ENCODE peak calls at places on chromosomes 16 and 17, in six cellular contexts. B, Y, S, J, N and Q are unnamed samples.
A peak's percentile ranks its signal among the peaks of the same experiment; 100 is the strongest.

GRCh38 chr17:82120148-82120547 is 22.1 kb upstream of the FASN start:
- DNase-seq in J (no peak), Y (no peak), S (no peak), N (peak; percentile 69), B (no peak), Q (no peak)

GRCh38 chr16:20612551-20613470 is 36.6 kb upstream of the ACSM2B start:
- DNase-seq in N (no peak), S (no peak), B (no peak), J (peak; percentile 56), Y (no peak), Q (peak; percentile 56)

GRCh38 chr17:45227101-45227591 is 5.5 kb downstream of the FMNL1 start:
- DNase-seq in J (no peak), Y (no peak), N (no peak), S (no peak), B (no peak), Q (no peak)

GRCh38 chr16:87812200-87812656 is 46.4 kb upstream of the KLHDC4 start:
- DNase-seq in N (no peak), J (no peak), Y (no peak), S (no peak), B (peak; percentile 65), Q (no peak)

GRCh38 chr16:6905601-6906000 is 427.0 kb upstream of the RBFOX1 start:
- DNase-seq in Y (no peak), B (no peak), N (no peak), J (no peak), S (no peak), Q (no peak)

GRCh38 chr16:55264949-55265348 is 59.1 kb upstream of the IRX6 start:
- DNase-seq in S (no peak), B (no peak), Y (no peak), N (no peak), J (no peak), Q (no peak)

GRCh38 chr16:51708861-51709260 is 557.8 kb upstream of the SALL1 start:
- DNase-seq in S (no peak), B (no peak), J (no peak), Y (no peak), N (no peak), Q (no peak)

GRCh38 chr17:78351449-78352006 is 8.3 kb downstream of the SOCS3 start:
- DNase-seq in Y (no peak), S (peak; percentile 94), J (peak; percentile 73), N (peak; percentile 98), B (peak; percentile 97), Q (peak; percentile 92)

GRCh38 chr16:5017678-5017969 is 16.1 kb downstream of the NAGPA start:
- DNase-seq in Y (no peak), B (no peak), N (no peak), S (no peak), J (no peak), Q (no peak)

GRCh38 chr16:68451656-68452055 is 3.3 kb upstream of the SMPD3 start:
- DNase-seq in J (no peak), S (no peak), B (no peak), Y (no peak), N (no peak), Q (no peak)

GRCh38 chr16:31664683-31665482 is 137.2 kb downstream of the AHSP start:
- DNase-seq in J (no peak), B (no peak), N (peak; percentile 16), Y (no peak), S (no peak), Q (no peak)

GRCh38 chr16:4970010-4970409 is 11.9 kb downstream of the SEC14L5 start:
- DNase-seq in Y (no peak), B (no peak), J (no peak), S (no peak), N (no peak), Q (no peak)

GRCh38 chr16:88007321-88007731 is 56.1 kb downstream of the BANP start:
- DNase-seq in J (peak; percentile 17), N (no peak), Y (no peak), B (no peak), S (no peak), Q (no peak)

GRCh38 chr17:47778184-47778635 is 43.4 kb downstream of the OSBPL7 start:
- DNase-seq in N (no peak), J (no peak), S (no peak), B (no peak), Y (no peak), Q (no peak)

GRCh38 chr16:3164121-3164991 is 23.6 kb upstream of the OR1F1 start:
- DNase-seq in N (no peak), S (no peak), Y (no peak), J (no peak), B (no peak), Q (no peak)

GRCh38 chr17:46057366-46057765 is 58.3 kb downstream of the STH start:
- DNase-seq in J (no peak), N (no peak), Y (no peak), S (no peak), B (no peak), Q (no peak)

GRCh38 chr17:65918921-65919546 is 272.9 kb downstream of the CEP112 start:
- DNase-seq in N (no peak), Y (no peak), J (no peak), S (no peak), B (no peak), Q (no peak)

GRCh38 chr16:14618566-14618965 is 11.5 kb downstream of the PARN start:
- DNase-seq in B (no peak), S (no peak), N (no peak), Y (no peak), J (no peak), Q (no peak)

GRCh38 chr16:54780266-54780665 is 150.4 kb upstream of the IRX5 start:
- DNase-seq in Y (no peak), B (no peak), N (no peak), J (no peak), S (no peak), Q (no peak)

GRCh38 chr16:68993885-68994284 is 111.6 kb upstream of the HAS3 start:
- DNase-seq in B (no peak), N (peak; percentile 97), Y (no peak), J (no peak), S (no peak), Q (no peak)

GRCh38 chr17:73423159-73423715 is 111.4 kb upstream of the CDC42EP4 start:
- DNase-seq in J (no peak), S (no peak), Y (no peak), B (no peak), N (no peak), Q (no peak)

GRCh38 chr16:191783-192294 is 11.6 kb downstream of the HBQ1 start:
- DNase-seq in N (peak; percentile 33), Y (no peak), J (no peak), S (no peak), B (no peak), Q (no peak)

GRCh38 chr17:55410722-55411462 is 10.7 kb downstream of the MMD start:
- DNase-seq in Y (no peak), N (no peak), S (no peak), B (peak; percentile 73), J (no peak), Q (no peak)

GRCh38 chr17:68892658-68893057 is 62.5 kb downstream of the ABCA8 start:
- DNase-seq in Y (no peak), N (no peak), S (no peak), B (no peak), J (no peak), Q (no peak)

GRCh38 chr16:85757341-85757822 is 6.5 kb upstream of the C16orf74 start:
- DNase-seq in J (no peak), S (no peak), N (peak; percentile 89), B (no peak), Y (no peak), Q (no peak)

GRCh38 chr16:88922826-88923410 is 54.1 kb downstream of the CBFA2T3 start:
- DNase-seq in N (no peak), S (no peak), J (no peak), B (no peak), Y (no peak), Q (no peak)

GRCh38 chr17:13735444-13735843 is 133.7 kb upstream of the HS3ST3A1 start:
- DNase-seq in B (no peak), J (no peak), Y (no peak), N (peak; percentile 5), S (no peak), Q (no peak)

GRCh38 chr17:42281571-42282096 is 5.4 kb upstream of the STAT5B start:
- DNase-seq in N (no peak), J (peak; percentile 24), S (no peak), Y (no peak), B (peak; percentile 54), Q (peak; percentile 13)

DNA sequence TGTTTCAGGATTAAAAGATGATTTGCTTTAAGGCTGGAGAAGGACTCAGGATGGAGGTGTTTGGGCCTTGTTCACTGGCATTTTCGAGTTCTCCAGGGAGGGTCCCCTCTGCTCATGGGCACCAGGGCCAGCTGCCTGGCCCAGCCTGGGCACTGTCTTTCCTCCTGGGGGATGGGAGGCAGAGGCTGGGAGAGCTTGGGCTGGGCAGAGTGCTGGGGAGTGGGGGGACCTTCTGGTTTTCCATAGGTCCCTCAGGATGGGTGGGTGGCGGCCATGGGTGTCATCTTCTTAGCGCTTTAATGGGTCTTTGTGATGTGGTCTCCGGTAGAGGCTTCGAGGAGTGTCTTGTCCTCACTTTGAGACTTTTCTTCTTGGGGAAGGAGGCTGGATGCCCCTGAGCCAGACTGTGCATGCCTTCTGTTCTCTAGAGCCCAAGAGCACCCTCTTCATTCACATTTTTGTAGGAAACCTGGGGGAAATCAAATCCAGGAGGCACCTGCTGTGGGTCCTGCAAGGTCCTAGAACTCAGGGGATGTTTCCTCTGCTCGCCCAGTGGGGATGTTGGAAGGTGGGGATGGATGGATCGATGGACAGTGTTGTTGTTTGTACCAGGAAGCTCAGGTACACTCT is 5.7 kb downstream of the NKD1 start:
- DNase-seq in Y (no peak), S (no peak), N (no peak), B (no peak), J (no peak), Q (no peak)
- TF ChIP-seq POLR2A in Y (no peak), S (no peak), N (no peak), B (no peak), J (no peak), Q (no peak)

GRCh38 chr16:66741971-66742396 is 9.4 kb downstream of the DYNC1LI2 start:
- DNase-seq in B (no peak), Y (no peak), J (no peak), S (no peak), N (peak; percentile 40), Q (no peak)

GRCh38 chr16:66742409-66742808 is 9.0 kb downstream of the DYNC1LI2 start:
- DNase-seq in S (no peak), J (no peak), B (no peak), N (no peak), Y (no peak), Q (no peak)

GRCh38 chr16:66750279-66751134 is 902 bp downstream of the DYNC1LI2 start:
- DNase-seq in B (no peak), J (no peak), S (no peak), N (no peak), Y (no peak), Q (no peak)

GRCh38 chr16:66746682-66747081 is 4.7 kb downstream of the DYNC1LI2 start:
- DNase-seq in J (no peak), S (no peak), Y (no peak), N (no peak), B (no peak), Q (no peak)

GRCh38 chr16:66746048-66746447 is 5.4 kb downstream of the DYNC1LI2 start:
- DNase-seq in J (no peak), N (no peak), S (no peak), B (no peak), Y (no peak), Q (no peak)
- H3K27ac ChIP-seq in J (no peak overlapping the region), N (no peak overlapping the region), S (no peak overlapping the region), B (no peak overlapping the region), Y (no peak overlapping the region), Q (no peak overlapping the region)

GRCh38 chr16:19523559-19524355 is at the start of gene CCP110:
- DNase-seq in N (peak; percentile 96), S (peak; percentile 93), B (peak; percentile 99), J (peak; percentile 98), Y (peak; percentile 86), Q (peak; percentile 99)
- H3K4me3 ChIP-seq in N (peak within 1 kb of the TSS; percentile 86), S (peak within 1 kb of the TSS; percentile 87), B (peak within 1 kb of the TSS; percentile 72), J (peak within 1 kb of the TSS; percentile 82), Y (peak within 1 kb of the TSS; percentile 92), Q (peak within 1 kb of the TSS; percentile 90)

GRCh38 chr16:81077077-81077940 is at the start of gene C16orf46:
- DNase-seq in S (peak; percentile 96), B (peak; percentile 99), Y (peak; percentile 94), N (peak; percentile 95), J (peak; percentile 99), Q (peak; percentile 99)
- TF ChIP-seq POLR2A in S (no peak), B (peak; percentile 91), Y (peak; percentile 90), N (peak; percentile 96), J (no peak), Q (peak; percentile 57)